ENCODE peak calls at places on chromosomes 5 and 9, in six cellular contexts. A is pancreas; F is PC-3; P is CD8-positive, alpha-beta memory T cell; W is effector memory CD4-positive, alpha-beta T cell; I is transverse colon. S is an unnamed sample.
A peak's percentile ranks its signal among the peaks of the same experiment; 100 is the strongest.

GRCh38 chr5:34736445-34737119 is 80.5 kb downstream of the RAI14 start:
- DNase-seq in F (no peak), I (no peak), W (no peak), A (no peak), P (no peak), S (no peak)

GRCh38 chr9:133315997-133316396 is 20.0 kb downstream of the SURF6 start:
- DNase-seq in A (no peak), F (no peak), W (no peak), I (no peak), P (no peak), S (no peak)

GRCh38 chr5:38994329-38994927 is 79.8 kb downstream of the RICTOR start:
- DNase-seq in F (peak; percentile 89), I (peak; percentile 25), A (no peak), W (no peak), P (peak; percentile 27), S (no peak)

GRCh38 chr5:119435436-119436132 is 16.7 kb upstream of the HSD17B4 start:
- DNase-seq in P (peak; percentile 55), F (peak; percentile 65), I (peak; percentile 74), A (peak; percentile 76), W (peak; percentile 31), S (peak; percentile 92)

GRCh38 chr5:82291429-82291828 is 13.3 kb upstream of the RPS23 start:
- DNase-seq in P (no peak), A (no peak), W (no peak), I (no peak), F (no peak), S (no peak)

GRCh38 chr5:174610968-174611367 is 113.4 kb upstream of the MSX2 start:
- DNase-seq in I (peak; percentile 10), W (no peak), P (no peak), F (peak; percentile 43), A (no peak), S (peak; percentile 55)

GRCh38 chr5:35313296-35313695 is 83.0 kb upstream of the PRLR start:
- DNase-seq in P (no peak), F (peak; percentile 89), I (no peak), A (no peak), W (no peak), S (no peak)

GRCh38 chr9:95167998-95168397 is 149.5 kb downstream of the FANCC start:
- DNase-seq in F (peak; percentile 87), A (no peak), I (peak; percentile 52), W (no peak), P (peak; percentile 32), S (no peak)

GRCh38 chr5:174273325-174273724 is 227.8 kb downstream of the NSG2 start:
- DNase-seq in P (no peak), F (no peak), I (peak; percentile 28), W (no peak), A (no peak), S (no peak)

GRCh38 chr9:131651599-131651998 is 88.3 kb downstream of the RAPGEF1 start:
- DNase-seq in P (no peak), F (peak; percentile 46), A (no peak), W (no peak), I (no peak), S (no peak)

GRCh38 chr9:129359871-129360536 is 181.9 kb upstream of the IER5L start:
- DNase-seq in A (no peak), W (no peak), P (no peak), F (no peak), I (no peak), S (no peak)

GRCh38 chr9:17398351-17398750 is 180.5 kb upstream of the SH3GL2 start:
- DNase-seq in F (no peak), W (no peak), P (no peak), A (no peak), I (no peak), S (no peak)

GRCh38 chr5:91018185-91018584 is 364.9 kb downstream of the ARRDC3 start:
- DNase-seq in F (no peak), W (no peak), P (no peak), I (no peak), A (no peak), S (no peak)

GRCh38 chr5:142186821-142187594 is 78.4 kb downstream of the NDFIP1 start:
- DNase-seq in F (peak; percentile 48), I (no peak), W (no peak), A (no peak), P (no peak), S (no peak)

GRCh38 chr5:77210091-77211012 is at the start of gene PDE8B:
- DNase-seq in P (no peak), A (peak; percentile 70), W (no peak), F (no peak), I (no peak), S (peak; percentile 77)

GRCh38 chr5:62143268-62144229 is 162.5 kb upstream of the KIF2A start:
- DNase-seq in F (peak; percentile 54), I (no peak), P (no peak), W (no peak), A (no peak), S (no peak)

GRCh38 chr9:693460-694390 is 147.8 kb upstream of the DMRT1 start:
- DNase-seq in A (no peak), W (no peak), I (peak; percentile 32), F (no peak), P (no peak), S (no peak)

GRCh38 chr5:148820778-148821395 is 5.5 kb upstream of the ADRB2 start:
- DNase-seq in A (no peak), I (no peak), F (peak; percentile 84), P (peak; percentile 31), W (no peak), S (no peak)

GRCh38 chr5:111028865-111029264 is 42.6 kb upstream of the TSLP start:
- DNase-seq in W (no peak), P (no peak), A (no peak), F (peak; percentile 70), I (no peak), S (no peak)

GRCh38 chr9:89601856-89602562 is 2.8 kb upstream of the GADD45G start:
- DNase-seq in I (no peak), W (no peak), A (no peak), P (no peak), F (no peak), S (no peak)

GRCh38 chr5:149271717-149272558 is at the start of gene AFAP1L1:
- DNase-seq in I (peak; percentile 48), F (peak; percentile 80), A (peak; percentile 68), P (no peak), W (no peak), S (peak; percentile 67)

GRCh38 chr5:140037012-140037411 is 6.1 kb downstream of the NRG2 start:
- DNase-seq in P (no peak), A (no peak), I (no peak), W (no peak), F (no peak), S (no peak)

GRCh38 chr5:123089971-123090640 is 1.1 kb downstream of the PRDM6 start:
- DNase-seq in A (peak; percentile 76), P (no peak), F (no peak), I (no peak), W (no peak), S (no peak)

GRCh38 chr9:75866273-75866871 is 24.1 kb upstream of the PCSK5 start:
- DNase-seq in I (peak; percentile 52), F (peak; percentile 62), P (no peak), A (no peak), W (no peak), S (no peak)

GRCh38 chr5:124453221-124454032 is 293.0 kb downstream of the ZNF608 start:
- DNase-seq in A (no peak), W (no peak), P (no peak), F (peak; percentile 65), I (no peak), S (no peak)

GRCh38 chr5:73031839-73032238 is 76.0 kb downstream of the FCHO2 start:
- DNase-seq in A (peak; percentile 62), F (peak; percentile 53), P (no peak), I (no peak), W (no peak), S (no peak)

DNA sequence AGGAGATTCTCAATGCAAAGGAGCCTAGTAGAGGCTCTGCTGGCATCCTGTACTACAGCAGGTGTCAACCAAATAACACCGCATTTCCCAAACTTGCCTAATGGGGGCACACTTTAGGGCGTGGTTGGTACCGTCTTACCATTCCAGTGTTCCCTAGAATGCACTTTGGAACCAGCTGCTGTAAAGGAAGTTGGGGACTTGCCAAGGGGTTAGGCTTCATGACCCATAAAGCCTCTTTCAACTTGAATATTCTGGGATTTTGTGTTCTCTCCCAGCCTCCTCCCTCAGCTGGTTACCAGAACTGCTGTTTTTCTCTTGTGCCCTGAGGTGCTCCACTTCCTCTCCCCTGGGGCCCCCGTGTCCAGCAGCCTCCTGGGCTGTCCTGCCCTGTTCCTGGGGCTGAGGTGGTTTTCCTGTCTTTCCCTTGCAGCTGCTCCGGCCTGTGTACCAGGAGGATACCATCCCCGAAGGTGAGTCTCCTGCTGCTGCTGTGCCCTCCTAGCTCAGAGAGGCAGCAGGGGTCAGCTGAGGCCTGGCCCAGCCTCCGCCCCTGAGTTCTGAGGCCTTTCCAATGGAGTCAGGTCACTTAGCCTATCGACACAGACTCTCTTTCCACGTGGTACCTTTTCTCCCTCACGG is 44.7 kb downstream of the RGS3 start:
- DNase-seq in W (no peak), I (peak; percentile 87), A (peak; percentile 49), P (no peak), F (peak; percentile 32), S (no peak)
- H3K27ac ChIP-seq in W (no peak overlapping the region), I (peak overlapping the region; percentile 78), A (no peak overlapping the region), P (no peak overlapping the region), F (no peak overlapping the region), S (no peak overlapping the region)

GRCh38 chr9:136248951-136249880 is 3.6 kb upstream of the QSOX2 start:
- DNase-seq in F (no peak), P (no peak), A (no peak), W (no peak), I (no peak), S (no peak)
- H3K4me1 ChIP-seq in F (peaks cover 10% of the 10 kb centered on the region), P (peaks cover 13% of the 10 kb centered on the region), A (peaks cover 38% of the 10 kb centered on the region), W (peaks cover 14% of the 10 kb centered on the region), I (peaks cover 15% of the 10 kb centered on the region), S (peaks cover 7% of the 10 kb centered on the region)

GRCh38 chr5:177271113-177271512 is 32.4 kb downstream of the RAB24 start:
- DNase-seq in P (no peak), W (no peak), A (no peak), F (no peak), I (no peak), S (no peak)

GRCh38 chr5:177265395-177265794 is 38.1 kb downstream of the RAB24 start:
- DNase-seq in I (no peak), W (no peak), A (no peak), P (no peak), F (no peak), S (no peak)

GRCh38 chr5:177269232-177269895 is 34.2 kb downstream of the RAB24 start:
- DNase-seq in P (no peak), F (no peak), I (no peak), A (no peak), W (no peak), S (no peak)

GRCh38 chr5:177270653-177271052 is 32.9 kb downstream of the RAB24 start:
- DNase-seq in F (no peak), I (no peak), W (no peak), P (no peak), A (no peak), S (no peak)

DNA sequence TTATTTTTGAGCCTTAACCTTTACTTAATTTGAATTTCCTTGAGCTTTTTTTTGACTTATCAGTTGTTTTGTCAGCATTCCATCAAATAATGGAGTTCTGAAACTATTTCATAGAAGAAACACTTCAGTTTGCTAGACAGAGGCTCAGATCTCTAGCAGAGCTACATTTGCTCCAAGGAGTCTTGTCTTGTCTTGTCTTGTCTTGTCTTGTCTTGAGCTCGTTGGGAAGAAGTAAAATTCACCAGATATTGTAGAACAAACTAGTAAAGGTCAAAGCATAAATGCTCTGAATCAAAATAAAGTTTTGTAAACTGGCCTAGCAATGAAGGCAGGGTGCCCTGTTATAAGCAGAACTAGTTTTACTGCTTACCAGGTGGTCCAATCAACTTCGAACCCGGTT is 33.5 kb downstream of the RAB24 start:
- DNase-seq in A (no peak), I (no peak), F (no peak), W (no peak), P (no peak), S (no peak)
- H3K27ac ChIP-seq in A (peak overlapping the region; percentile 71), I (no peak overlapping the region), F (no peak overlapping the region), W (no peak overlapping the region), P (no peak overlapping the region), S (no peak overlapping the region)

GRCh38 chr5:66743344-66743743 is 147.2 kb downstream of the MAST4 start:
- DNase-seq in F (no peak), A (no peak), I (no peak), P (no peak), W (no peak), S (peak; percentile 66)
- H3K4me1 ChIP-seq in F (no peaks in the 10 kb centered on the region), A (peaks cover 4% of the 10 kb centered on the region), I (no peaks in the 10 kb centered on the region), P (no peaks in the 10 kb centered on the region), W (no peaks in the 10 kb centered on the region), S (peaks cover 35% of the 10 kb centered on the region)

S was measured in left lung.